ENCODE peak calls at places on chromosomes 4 and X, in eight cellular contexts. W is hepatic stellate cell; M is HEK293T; S is CD8-positive, alpha-beta memory T cell; V is LoVo; T is H9; A is HT1080; U is fibroblast of lung. X is an unnamed sample.

GRCh38 chr4:48290146-48290772 is 20.6 kb upstream of the TEC start:
- DNase-seq in S (no peak), T (no peak), V (peak), W (peak), U (peak), M (peak), A (peak), X (peak)

GRCh38 chr4:153573881-153574807 is 108.0 kb downstream of the TMEM131L start:
- DNase-seq in V (no peak), M (peak), W (peak), A (peak), S (peak), U (peak), T (no peak), X (peak)

GRCh38 chr4:84258905-84259830 is 239.9 kb downstream of the NKX6-1 start:
- DNase-seq in W (no peak), A (peak), T (peak), U (peak), V (peak), M (peak), S (no peak), X (peak)

GRCh38 chrX:46279925-46280313 is 265.3 kb downstream of the ZNF674 start:
- DNase-seq in V (no peak), M (no peak), S (no peak), T (no peak), W (no peak), U (peak), A (peak), X (peak)

GRCh38 chrX:49029876-49030275 is 13.3 kb downstream of the TFE3 start:
- DNase-seq in V (no peak), S (no peak), W (no peak), U (no peak), T (peak), A (no peak), M (no peak), X (no peak)

GRCh38 chr4:124640037-124640730 is 72.3 kb downstream of the ANKRD50 start:
- DNase-seq in M (no peak), A (peak), W (no peak), T (no peak), V (peak), S (no peak), U (peak), X (peak)

GRCh38 chr4:169267070-169267469 is 3.7 kb downstream of the SH3RF1 start:
- DNase-seq in V (peak), M (no peak), A (no peak), T (no peak), U (no peak), S (no peak), W (no peak), X (no peak)

GRCh38 chrX:151604931-151605330 is 41.5 kb downstream of the PASD1 start:
- DNase-seq in U (no peak), W (no peak), S (no peak), V (no peak), A (no peak), M (no peak), T (no peak), X (no peak)

GRCh38 chr4:19684079-19684478 is 567.6 kb upstream of the SLIT2 start:
- DNase-seq in S (no peak), A (no peak), W (no peak), T (no peak), V (no peak), M (no peak), U (peak), X (no peak)

GRCh38 chrX:25427873-25428555 is 412.2 kb upstream of the ARX start:
- DNase-seq in U (no peak), W (no peak), V (no peak), A (peak), M (no peak), T (peak), S (no peak), X (no peak)

GRCh38 chr4:92091335-92091734 is 212.4 kb upstream of the GRID2 start:
- DNase-seq in S (no peak), V (no peak), A (peak), W (no peak), M (no peak), U (no peak), T (peak), X (no peak)

GRCh38 chr4:6641164-6641970 is 882 bp downstream of the MRFAP1 start:
- DNase-seq in S (peak), T (no peak), U (peak), A (peak), W (peak), M (no peak), V (peak), X (peak)

GRCh38 chrX:137171626-137172025 is 137.8 kb upstream of the GPR101 start:
- DNase-seq in A (no peak), V (no peak), U (no peak), S (no peak), W (no peak), T (no peak), M (no peak), X (no peak)

GRCh38 chrX:79630033-79631009 is 263.2 kb upstream of the ITM2A start:
- DNase-seq in U (no peak), M (no peak), A (no peak), S (no peak), W (no peak), T (no peak), V (no peak), X (no peak)

GRCh38 chr4:147863808-147864472 is 132.1 kb downstream of the ARHGAP10 start:
- DNase-seq in V (no peak), U (peak), W (no peak), S (no peak), T (no peak), A (no peak), M (no peak), X (no peak)

GRCh38 chr4:153223935-153224334 is 19.7 kb downstream of the TRIM2 start:
- DNase-seq in V (peak), U (peak), A (peak), M (no peak), S (no peak), W (no peak), T (no peak), X (peak)

GRCh38 chr4:154124539-154125255 is 335.8 kb upstream of the SFRP2 start:
- DNase-seq in M (no peak), W (no peak), V (no peak), S (no peak), U (peak), T (no peak), A (peak), X (peak)

GRCh38 chr4:113684534-113685091 is 76.9 kb downstream of the CAMK2D start:
- DNase-seq in A (peak), W (peak), V (no peak), S (no peak), T (peak), U (peak), M (peak), X (peak)

GRCh38 chr4:138263438-138263837 is 21.3 kb upstream of the SLC7A11 start:
- DNase-seq in S (no peak), W (no peak), V (no peak), U (peak), A (no peak), M (no peak), T (no peak), X (peak)

GRCh38 chrX:103441878-103442535 is 65.7 kb downstream of the BEX3 start:
- DNase-seq in U (no peak), W (no peak), S (no peak), M (no peak), A (no peak), T (no peak), V (no peak), X (no peak)

GRCh38 chr4:86755388-86755787 is 93.8 kb downstream of the SLC10A6 start:
- DNase-seq in W (no peak), U (no peak), T (no peak), S (no peak), V (no peak), M (no peak), A (no peak), X (no peak)

GRCh38 chrX:97397371-97397770 is 513.7 kb downstream of the RPA4 start:
- DNase-seq in W (no peak), U (peak), S (no peak), T (no peak), M (no peak), A (peak), V (no peak), X (peak)

GRCh38 chr4:174222266-174222872 is 61.1 kb downstream of the FBXO8 start:
- DNase-seq in A (peak), T (no peak), V (peak), M (peak), S (no peak), W (no peak), U (peak), X (peak)

GRCh38 chr4:76758290-76758882 is 139.6 kb downstream of the SOWAHB start:
- DNase-seq in U (peak), S (no peak), V (peak), M (peak), W (peak), A (peak), T (no peak), X (peak)

GRCh38 chr4:87030124-87030523 is 95.3 kb downstream of the AFF1 start:
- DNase-seq in T (no peak), V (no peak), M (no peak), S (no peak), W (no peak), A (no peak), U (no peak), X (no peak)

GRCh38 chrX:39174761-39175417 is 373.6 kb downstream of the MID1IP1 start:
- DNase-seq in S (peak), U (no peak), M (no peak), A (no peak), T (no peak), W (no peak), V (peak), X (no peak)

GRCh38 chr4:15756361-15756861 is 21.7 kb upstream of the CD38 start:
- DNase-seq in W (no peak), M (peak), V (no peak), U (peak), T (no peak), S (peak), A (peak), X (peak)

GRCh38 chr4:2006956-2007653 is 1.7 kb downstream of the NELFA start:
- DNase-seq in U (no peak), T (no peak), V (no peak), M (no peak), W (no peak), A (no peak), S (no peak), X (no peak)

X was measured in iris pigment epithelial cell.